ENCODE peak calls at places on chromosomes 1 and 21, in four cellular contexts. Q is HepG2, H is A549, S is K562. V is an unnamed sample.

GRCh38 chr1:84759756-84760155 is 69.5 kb upstream of the SSX2IP start:
- DNase-seq in H (no peak), Q (no peak), S (peak), V (no peak)

GRCh38 chr1:188224263-188224662 is 1395.5 kb downstream of the PLA2G4A start:
- DNase-seq in Q (no peak), H (no peak), S (no peak), V (no peak)

GRCh38 chr1:15100369-15101111 is 53.0 kb upstream of the TMEM51 start:
- DNase-seq in S (peak), H (peak), Q (peak), V (peak)

GRCh38 chr1:15188145-15188544 is 34.6 kb downstream of the TMEM51 start:
- DNase-seq in H (no peak), Q (no peak), S (no peak), V (no peak)

GRCh38 chr1:26340047-26340481 is 13.9 kb downstream of the CRYBG2 start:
- DNase-seq in S (no peak), Q (no peak), H (no peak), V (no peak)

GRCh38 chr21:16865612-16866011 is 647.2 kb upstream of the CXADR start:
- DNase-seq in S (no peak), Q (no peak), H (no peak), V (peak)

GRCh38 chr1:82775402-82776000 is 974.8 kb downstream of the ADGRL2 start:
- DNase-seq in H (peak), Q (peak), S (peak), V (no peak)

GRCh38 chr1:17101261-17101660 is 18.0 kb downstream of the PADI2 start:
- DNase-seq in H (no peak), S (no peak), Q (no peak), V (no peak)

GRCh38 chr1:74686941-74687340 is 13.3 kb upstream of the ERICH3 start:
- DNase-seq in H (no peak), S (no peak), Q (no peak), V (no peak)

GRCh38 chr1:99717005-99717404 is 49.4 kb downstream of the FRRS1 start:
- DNase-seq in H (no peak), Q (peak), S (peak), V (no peak)

GRCh38 chr1:232045571-232045970 is 419.0 kb downstream of the DISC1 start:
- DNase-seq in H (no peak), S (no peak), Q (no peak), V (no peak)

GRCh38 chr1:214494706-214495105 is 56.7 kb downstream of the PTPN14 start:
- DNase-seq in H (peak), S (no peak), Q (no peak), V (no peak)

GRCh38 chr1:151547119-151547899 is 7.2 kb downstream of the TUFT1 start:
- DNase-seq in H (peak), S (no peak), Q (peak), V (peak)

GRCh38 chr1:79353224-79353623 is 346.7 kb upstream of the ADGRL4 start:
- DNase-seq in S (peak), Q (peak), H (peak), V (peak)

GRCh38 chr1:22398656-22399420 is 52.8 kb upstream of the ZBTB40 start:
- DNase-seq in Q (no peak), S (no peak), H (no peak), V (no peak)

GRCh38 chr1:26025517-26025916 is 3.9 kb downstream of the EXTL1 start:
- DNase-seq in S (no peak), H (no peak), Q (no peak), V (no peak)

GRCh38 chr21:25862596-25862995 is 127.8 kb downstream of the GABPA start:
- DNase-seq in Q (peak), S (peak), H (peak), V (peak)

GRCh38 chr1:162357681-162358266 is 18.9 kb downstream of the SPATA46 start:
- DNase-seq in Q (peak), S (peak), H (peak), V (peak)

GRCh38 chr21:45388011-45388521 is 16.9 kb upstream of the COL18A1 start:
- DNase-seq in H (no peak), S (no peak), Q (no peak), V (no peak)

GRCh38 chr1:42853116-42853884 is 6.9 kb downstream of the ZNF691 start:
- DNase-seq in S (no peak), H (no peak), Q (no peak), V (no peak)

GRCh38 chr1:1081311-1082238 is 7.5 kb upstream of the RNF223 start:
- DNase-seq in Q (no peak), S (no peak), H (no peak), V (no peak)

GRCh38 chr1:174269932-174270651 is 110.8 kb downstream of the RABGAP1L start:
- DNase-seq in S (no peak), Q (peak), H (no peak), V (no peak)

GRCh38 chr1:201258763-201259230 is 24.5 kb upstream of the PKP1 start:
- DNase-seq in Q (no peak), H (no peak), S (peak), V (no peak)

GRCh38 chr1:17736625-17737024 is 18.5 kb upstream of the ACTL8 start:
- DNase-seq in Q (no peak), H (no peak), S (no peak), V (no peak)

GRCh38 chr1:15723631-15724246 is 12.3 kb upstream of the SLC25A34 start:
- DNase-seq in Q (no peak), S (no peak), H (no peak), V (no peak)

GRCh38 chr1:165162671-165163241 is 193.8 kb downstream of the LMX1A start:
- DNase-seq in Q (peak), S (no peak), H (no peak), V (no peak)
- H3K27ac ChIP-seq in Q (no peak), S (no peak), H (no peak), V (no peak)

DNA sequence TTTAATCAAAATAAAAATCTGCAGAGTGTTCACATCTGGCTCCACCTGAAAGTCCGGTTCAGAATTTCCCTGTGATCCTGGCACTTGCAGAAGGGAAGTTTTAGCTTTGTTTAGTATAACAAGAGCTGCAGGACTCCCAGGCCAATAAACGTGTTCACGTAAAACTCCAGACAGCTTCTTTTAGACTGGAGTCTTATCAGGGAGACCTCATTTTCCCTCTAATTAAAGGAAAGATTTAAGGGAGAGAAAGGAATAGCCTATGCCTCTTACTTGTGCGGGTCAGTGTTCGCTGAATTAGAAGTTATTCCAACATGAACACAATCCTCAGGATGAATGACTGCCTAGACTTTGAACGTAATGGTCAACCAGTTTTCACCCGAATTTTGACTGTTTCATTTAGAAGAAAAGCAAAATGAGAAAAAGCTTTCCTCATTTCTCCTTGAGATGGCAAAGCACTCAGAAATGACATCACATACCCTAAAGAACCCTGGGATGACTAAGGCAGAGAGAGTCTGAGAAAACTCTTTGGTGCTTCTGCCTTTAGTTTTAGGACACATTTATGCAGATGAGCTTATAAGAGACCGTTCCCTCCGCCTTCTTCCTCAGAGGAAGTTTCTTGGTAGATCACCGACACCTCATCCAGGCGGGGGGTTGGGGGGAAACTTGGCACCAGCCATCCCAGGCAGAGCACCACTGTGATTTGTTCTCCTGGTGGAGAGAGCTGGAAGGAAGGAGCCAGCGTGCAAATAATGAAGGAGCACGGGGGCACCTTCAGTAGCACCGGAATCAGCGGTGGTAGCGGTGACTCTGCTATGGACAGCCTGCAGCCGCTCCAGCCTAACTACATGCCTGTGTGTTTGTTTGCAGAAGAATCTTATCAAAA is 202.1 kb upstream of the SGIP1 start:
- DNase-seq in Q (no peak), H (peak), S (no peak), V (peak)
- TF ChIP-seq MAZ in Q (no peak), H (no peak), S (no peak), V (peak)

DNA sequence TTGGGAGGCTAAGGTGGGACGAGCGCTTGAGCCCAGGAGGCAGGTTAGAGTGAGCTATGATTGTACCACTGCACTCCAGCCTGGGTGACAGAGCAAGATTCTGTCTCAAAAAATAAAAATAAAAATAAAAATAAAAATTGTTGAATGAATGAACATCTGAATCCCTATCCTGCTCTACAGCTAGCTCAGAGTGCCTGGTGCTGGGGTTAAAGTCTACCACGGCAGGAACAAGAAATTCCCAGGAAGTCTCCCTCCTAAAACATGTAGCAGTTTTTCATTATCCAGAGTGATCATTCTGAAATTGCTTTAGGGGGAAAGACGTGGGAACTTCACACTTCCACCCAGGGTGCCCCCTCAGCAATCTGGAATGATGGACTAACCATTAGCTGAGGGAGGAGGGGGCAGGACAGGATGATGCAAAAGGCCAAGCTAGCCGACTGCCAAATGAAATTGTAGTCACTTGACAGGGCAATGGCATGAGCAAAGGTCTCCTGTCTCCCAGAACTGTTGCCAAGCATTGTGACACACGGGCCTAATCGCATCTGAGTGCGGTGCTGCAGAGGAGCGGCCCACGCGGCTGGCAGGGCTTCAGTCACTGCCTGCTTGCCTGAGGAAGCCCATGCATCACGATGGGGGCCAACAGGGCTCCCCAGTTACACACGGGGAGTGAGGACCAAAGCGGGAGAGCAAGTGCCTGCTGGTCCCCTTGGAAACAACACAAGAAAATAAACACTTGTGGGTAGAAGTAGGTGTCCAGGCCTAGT is 85.7 kb downstream of the NENF start:
- DNase-seq in Q (peak), H (peak), S (no peak), V (peak)
- H3K27ac ChIP-seq in Q (no peak), H (peak), S (no peak), V (no peak)

GRCh38 chr1:77624102-77624501 is 58.4 kb downstream of the ZZZ3 start:
- DNase-seq in H (no peak), S (no peak), Q (peak), V (no peak)
- TF ChIP-seq MAZ in H (no peak), S (no peak), Q (no peak), V (no peak)

V was measured in IMR-90.